ENCODE peak calls at places on chromosomes 2 and 18, in four cellular contexts. F, U, X and N are unnamed samples.

GRCh38 chr2:201798252-201798918 is 8.0 kb upstream of the CDK15 start:
- DNase-seq in U (no peak), F (no peak), X (no peak), N (no peak)

GRCh38 chr18:69617888-69618287 is 217.2 kb downstream of the DOK6 start:
- DNase-seq in X (no peak), F (no peak), U (no peak), N (no peak)

GRCh38 chr2:241759091-241759807 is 17.4 kb upstream of the GAL3ST2 start:
- DNase-seq in F (no peak), U (peak), X (no peak), N (no peak)

GRCh38 chr2:181790716-181791649 is 100.5 kb upstream of the ITPRID2 start:
- DNase-seq in U (no peak), X (peak), F (no peak), N (no peak)

GRCh38 chr2:171568085-171568484 is 45.8 kb downstream of the CYBRD1 start:
- DNase-seq in X (no peak), U (no peak), F (no peak), N (no peak)

GRCh38 chr2:168220971-168221819 is 26.2 kb downstream of the STK39 start:
- DNase-seq in X (no peak), F (no peak), U (no peak), N (no peak)

GRCh38 chr2:99488999-99489757 is 639 bp downstream of the REV1 start:
- DNase-seq in F (no peak), U (peak), X (peak), N (no peak)

GRCh38 chr2:39871291-39871761 is 92.3 kb upstream of the THUMPD2 start:
- DNase-seq in X (no peak), F (no peak), U (no peak), N (no peak)

GRCh38 chr2:67323209-67323991 is 73.7 kb upstream of the ETAA1 start:
- DNase-seq in X (no peak), U (no peak), F (no peak), N (no peak)

GRCh38 chr2:151363709-151364108 is 6.3 kb downstream of the TNFAIP6 start:
- DNase-seq in X (no peak), F (no peak), U (peak), N (no peak)

GRCh38 chr2:238497610-238498005 is 70.9 kb downstream of the ASB1 start:
- DNase-seq in X (no peak), F (no peak), U (no peak), N (no peak)

GRCh38 chr18:76126327-76126726 is 368.7 kb downstream of the ZNF516 start:
- DNase-seq in U (no peak), X (no peak), F (no peak), N (no peak)

GRCh38 chr2:98664323-98664722 is 55.9 kb downstream of the UNC50 start:
- DNase-seq in F (no peak), X (peak), U (no peak), N (no peak)

GRCh38 chr2:180442860-180443644 is 436.0 kb upstream of the CWC22 start:
- DNase-seq in F (no peak), X (no peak), U (no peak), N (no peak)

GRCh38 chr2:216950547-216950946 is 90.7 kb upstream of the TNP1 start:
- DNase-seq in F (no peak), U (no peak), X (no peak), N (no peak)